ENCODE peak calls at places on chromosomes 12 and 14, in ten cellular contexts. H is hepatocyte, O is OCI-LY7, K is HCT116, U is MM.1S, V is GM23248, S is PC-3, D is SK-N-SH, T is GM23338, P is PC-9. F is an unnamed sample. For H3K4me1 and H3K9me2, the result is how much of the 10 kb centered on the place peaks cover.

GRCh38 chr12:112198120-112198733 is 72.9 kb downstream of the TRAFD1 start:
- DNase-seq in K (peak), U (peak), P (peak), T (peak), O (peak), S (peak), H (peak), V (peak), D (peak), F (peak)

GRCh38 chr12:29673346-29673745 is 110.4 kb downstream of the TMTC1 start:
- DNase-seq in U (no peak), V (peak), P (no peak), H (no peak), D (no peak), K (no peak), S (peak), T (no peak), O (no peak), F (no peak)

GRCh38 chr12:1935242-1935641 is 16.8 kb upstream of the CACNA2D4 start:
- DNase-seq in T (no peak), K (no peak), O (no peak), V (no peak), U (no peak), S (no peak), H (no peak), P (no peak), D (peak), F (no peak)

GRCh38 chr12:132146098-132146497 is 1.8 kb downstream of the NOC4L start:
- DNase-seq in O (no peak), P (no peak), U (no peak), S (no peak), V (no peak), D (no peak), K (no peak), H (no peak), T (no peak), F (no peak)

GRCh38 chr12:212799-213526 is 994 bp downstream of the SLC6A12 start:
- DNase-seq in H (peak), U (no peak), O (no peak), V (no peak), D (peak), T (no peak), S (no peak), K (no peak), P (no peak), F (no peak)

GRCh38 chr14:32087907-32088306 is 10.8 kb downstream of the ARHGAP5 start:
- DNase-seq in O (no peak), S (no peak), U (no peak), V (no peak), T (no peak), H (no peak), D (no peak), P (no peak), K (no peak), F (no peak)

GRCh38 chr12:131852551-131853299 is 24.5 kb downstream of the MMP17 start:
- DNase-seq in U (no peak), V (peak), H (no peak), O (no peak), T (no peak), D (no peak), P (no peak), S (no peak), K (no peak), F (no peak)

GRCh38 chr12:20555771-20556170 is 139.4 kb upstream of the SLCO1C1 start:
- DNase-seq in S (peak), O (no peak), T (no peak), P (no peak), D (no peak), V (no peak), H (no peak), K (no peak), U (no peak), F (no peak)

GRCh38 chr14:50064993-50065392 is 51.4 kb downstream of the VCPKMT start:
- DNase-seq in U (peak), S (no peak), D (no peak), T (no peak), P (no peak), K (no peak), V (peak), O (peak), H (no peak), F (no peak)

GRCh38 chr12:114311966-114312365 is 94.0 kb downstream of the TBX5 start:
- DNase-seq in S (no peak), P (no peak), K (no peak), T (no peak), O (no peak), U (no peak), V (peak), H (no peak), D (no peak), F (no peak)

GRCh38 chr14:52494444-52494843 is 57.9 kb downstream of the TXNDC16 start:
- DNase-seq in K (no peak), O (no peak), D (no peak), U (no peak), V (peak), T (no peak), S (no peak), P (no peak), H (no peak), F (no peak)

GRCh38 chr14:20658246-20658645 is 16.8 kb upstream of the OR6S1 start:
- DNase-seq in D (no peak), T (no peak), O (no peak), H (no peak), V (no peak), K (no peak), S (no peak), U (no peak), P (no peak), F (no peak)

GRCh38 chr12:4526923-4527546 is 11.7 kb upstream of the RAD51AP1 start:
- DNase-seq in P (no peak), O (peak), V (peak), D (peak), T (peak), U (peak), S (peak), H (no peak), K (no peak), F (peak)

DNA sequence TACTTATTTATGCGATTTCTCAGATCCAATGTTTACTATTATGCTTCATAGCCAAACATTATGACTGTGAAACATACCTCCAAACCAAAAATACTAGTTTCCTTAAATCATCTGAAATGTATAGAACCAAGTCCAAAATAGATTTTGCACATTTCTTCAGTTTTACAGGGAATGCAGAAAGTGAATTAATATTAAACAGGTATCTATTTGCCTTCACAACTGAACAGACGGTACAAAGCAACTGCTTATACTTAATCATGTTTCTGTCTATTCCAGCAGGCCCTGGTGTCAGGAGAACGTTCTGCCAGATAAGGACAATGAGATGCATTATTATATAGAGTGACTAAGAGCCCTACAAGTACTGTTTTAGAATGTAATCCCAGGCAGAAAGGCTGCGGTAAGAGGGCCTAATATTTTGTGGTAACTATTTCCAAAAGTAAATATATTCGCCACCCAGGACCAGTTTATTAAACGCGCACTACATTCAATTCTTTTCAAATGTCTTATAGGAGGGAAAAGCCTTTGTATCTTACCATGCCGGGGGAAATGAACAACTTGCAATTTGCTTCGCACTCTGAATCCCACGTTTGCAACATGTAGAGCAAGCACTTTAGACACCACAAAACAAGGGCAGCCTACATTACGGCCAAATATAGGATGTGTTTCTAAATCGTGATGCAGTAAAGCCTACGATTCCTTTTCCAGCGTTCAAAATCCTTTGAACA is 1.5 kb downstream of the CORO1C start:
- DNase-seq in D (peak), K (no peak), H (peak), V (peak), U (no peak), O (peak), S (peak), P (no peak), T (no peak), F (no peak)
- H3K4me1 ChIP-seq in D (under half), K (half or more), H (under half), V (under half), U (under half), O (under half), S (half or more), P (under half), T (under half), F (under half)

GRCh38 chr12:57611810-57612710 is 825 bp downstream of the ARHGEF25 start:
- DNase-seq in K (no peak), T (peak), D (peak), P (no peak), O (no peak), V (no peak), H (no peak), S (no peak), U (no peak), F (no peak)

GRCh38 chr12:57612711-57613426 is 1.6 kb downstream of the ARHGEF25 start:
- DNase-seq in H (no peak), V (no peak), P (no peak), D (no peak), K (no peak), U (no peak), S (no peak), O (no peak), T (no peak), F (no peak)

GRCh38 chr12:57614178-57614947 is 3.1 kb downstream of the ARHGEF25 start:
- DNase-seq in P (no peak), H (no peak), S (no peak), D (peak), O (peak), T (peak), V (peak), U (peak), K (peak), F (peak)

GRCh38 chr12:57614948-57615500 is 3.8 kb downstream of the ARHGEF25 start:
- DNase-seq in S (no peak), V (no peak), D (no peak), T (no peak), U (no peak), P (no peak), O (no peak), K (no peak), H (no peak), F (no peak)

GRCh38 chr12:57613427-57614109 is 2.3 kb downstream of the ARHGEF25 start:
- DNase-seq in V (no peak), K (no peak), H (no peak), S (no peak), T (no peak), P (no peak), U (no peak), O (no peak), D (no peak), F (no peak)
- H3K9me2 ChIP-seq in V (under half), K (under half), H (under half), S (under half), T (under half), P (under half), U (under half), O (under half), D (under half), F (under half)

GRCh38 chr14:65019944-65020566 is 33.4 kb downstream of the FNTB start:
- DNase-seq in H (peak), D (peak), T (peak), K (peak), V (peak), O (peak), U (peak), P (peak), S (peak), F (peak)
- H3K4me1 ChIP-seq in H (under half), D (under half), T (under half), K (under half), V (under half), O (under half), U (under half), P (under half), S (under half), F (under half)

GRCh38 chr12:47883663-47884195 is 21.1 kb downstream of the VDR start:
- DNase-seq in U (no peak), O (no peak), P (no peak), S (no peak), H (no peak), K (no peak), D (no peak), T (no peak), V (no peak), F (no peak)
- H3K9me2 ChIP-seq in U (under half), O (under half), P (under half), S (under half), H (under half), K (under half), D (under half), T (under half), V (under half), F (under half)

DNA sequence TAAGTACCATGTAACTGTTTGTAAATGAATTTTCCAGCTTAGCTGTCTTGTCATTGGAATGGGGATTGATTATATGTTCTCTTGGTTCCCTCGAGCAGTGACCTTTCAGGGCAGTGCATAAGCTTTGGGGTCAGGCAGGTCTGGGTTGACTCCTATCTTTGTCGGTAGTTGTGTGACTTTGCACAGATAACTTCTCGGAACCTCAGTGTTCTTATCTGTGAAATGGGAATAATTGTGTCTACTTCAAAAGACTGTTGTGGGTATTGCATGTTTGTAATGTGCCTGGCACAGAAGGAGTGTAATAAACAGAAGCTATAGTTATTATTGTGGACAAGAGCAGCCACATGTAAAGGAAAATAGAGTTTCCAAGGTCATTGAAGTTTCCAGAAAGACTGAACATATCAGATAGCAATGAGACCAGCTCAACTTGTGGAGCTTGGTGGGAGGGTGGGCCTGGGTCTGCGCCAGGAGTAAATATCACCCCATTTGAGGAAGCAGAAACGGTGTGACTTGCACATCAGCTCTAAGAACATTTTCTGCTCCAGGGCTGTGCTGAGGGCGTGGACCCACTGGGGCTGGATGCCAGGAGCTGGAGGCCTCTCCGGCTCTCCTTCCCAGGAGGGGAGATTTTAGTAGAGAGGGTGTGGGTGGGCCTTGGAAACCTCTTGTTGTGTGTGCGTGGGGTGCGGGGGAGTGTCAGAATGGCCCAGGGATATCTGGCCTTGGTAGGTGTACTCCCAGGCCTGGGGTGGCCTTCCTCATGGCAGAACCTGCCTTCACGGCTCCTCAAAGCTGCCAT is 19.8 kb downstream of the FOS start:
- DNase-seq in H (no peak), P (peak), S (no peak), O (no peak), T (no peak), K (no peak), D (no peak), U (no peak), V (no peak), F (no peak)
- H3K4me1 ChIP-seq in H (under half), P (under half), S (under half), O (under half), T (under half), K (under half), D (under half), U (under half), V (under half), F (under half)

GRCh38 chr12:50728841-50729240 is 35.1 kb upstream of the ATF1 start:
- DNase-seq in K (no peak), T (no peak), D (no peak), U (no peak), H (no peak), P (no peak), S (no peak), V (no peak), O (no peak), F (no peak)

GRCh38 chr12:50734409-50735263 is 29.3 kb upstream of the ATF1 start:
- DNase-seq in K (peak), H (peak), U (peak), O (peak), P (peak), V (peak), D (peak), S (peak), T (peak), F (peak)

GRCh38 chr12:50732591-50732990 is 31.3 kb upstream of the ATF1 start:
- DNase-seq in S (peak), V (peak), D (no peak), P (peak), H (no peak), T (no peak), U (no peak), K (peak), O (no peak), F (no peak)

GRCh38 chr12:50728417-50728816 is 35.5 kb upstream of the ATF1 start:
- DNase-seq in V (no peak), P (no peak), K (no peak), D (no peak), U (no peak), T (no peak), S (no peak), O (no peak), H (no peak), F (no peak)

DNA sequence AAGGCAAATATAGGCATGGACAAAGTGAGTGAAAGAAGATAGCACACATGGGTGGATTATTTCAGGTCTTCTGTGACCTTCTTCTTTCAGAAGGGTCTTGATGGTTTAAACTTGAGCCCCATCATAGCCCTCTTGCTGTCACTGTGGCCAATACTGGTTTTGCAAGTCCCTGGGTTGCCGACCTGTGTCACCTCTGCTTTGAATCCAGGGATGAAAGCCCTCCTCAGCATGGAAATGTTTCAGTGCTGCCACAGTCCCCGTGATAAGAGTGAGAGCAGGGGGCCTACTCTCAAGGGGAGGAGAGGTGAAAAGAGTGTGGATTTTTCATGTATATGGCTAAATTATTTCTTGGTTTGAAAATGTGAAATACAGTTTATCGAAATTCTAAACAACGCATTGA is 30.2 kb upstream of the ATF1 start:
- DNase-seq in K (no peak), V (no peak), T (no peak), O (no peak), S (no peak), U (no peak), H (no peak), D (no peak), P (no peak), F (no peak)
- H3K9me2 ChIP-seq in K (under half), V (under half), T (under half), O (under half), S (under half), U (under half), H (under half), D (under half), P (under half), F (under half)

DNA sequence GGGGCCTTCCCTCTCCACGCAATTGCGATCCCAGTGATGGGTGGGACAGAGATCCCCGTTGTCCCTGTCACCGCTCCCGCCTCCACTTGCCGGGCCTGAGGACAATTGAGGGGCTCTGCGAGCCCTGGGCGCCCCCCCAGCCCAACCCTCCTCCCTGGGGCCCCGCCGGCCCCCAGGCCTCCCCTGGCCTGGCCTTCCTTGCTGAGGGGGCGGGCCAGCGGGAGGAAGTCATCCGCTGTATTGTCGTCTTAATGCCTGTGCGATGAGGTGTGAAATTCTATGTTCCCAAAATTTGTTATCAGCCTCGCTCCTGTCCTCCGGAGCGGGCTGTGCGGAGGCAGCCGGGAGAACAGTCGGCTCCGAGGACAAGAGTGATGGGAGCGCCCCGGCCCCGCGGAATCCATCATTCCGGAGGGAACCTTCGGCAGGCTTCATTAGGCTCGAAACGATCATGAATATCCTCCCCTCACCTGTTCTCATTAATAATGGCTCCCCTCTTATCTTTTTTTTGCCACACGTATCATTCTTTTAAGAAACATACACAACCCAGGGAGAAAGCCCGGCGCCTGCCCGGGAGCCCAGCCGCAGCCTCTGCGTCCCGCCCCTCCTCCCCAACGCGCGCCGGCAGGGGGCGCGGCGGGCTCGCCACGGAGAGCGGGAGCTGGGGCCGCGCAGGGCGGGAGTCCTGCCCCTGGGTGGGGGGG is 17.3 kb upstream of the DLK1 start:
- DNase-seq in O (no peak), K (no peak), U (no peak), D (no peak), P (no peak), V (peak), S (peak), H (peak), T (peak), F (no peak)
- H3K4me1 ChIP-seq in O (under half), K (under half), U (under half), D (under half), P (under half), V (under half), S (under half), H (under half), T (under half), F (under half)